ENCODE peak calls at places on chromosomes 2 and 18, in eight cellular contexts. N is keratinocyte, G is fibroblast of lung, J is B cell, Q is AG10803, O is cardiac muscle cell, W is heart left ventricle, M is cardiac fibroblast. P is an unnamed sample.

GRCh38 chr2:64840419-64840818 is 148.8 kb upstream of the SLC1A4 start:
- DNase-seq in G (peak; percentile 17), J (no peak), N (no peak), W (no peak), Q (peak; percentile 83), O (no peak), M (peak; percentile 24), P (no peak)

GRCh38 chr18:7946724-7947377 is 379.7 kb downstream of the PTPRM start:
- DNase-seq in G (peak; percentile 79), W (no peak), N (no peak), O (peak; percentile 42), J (no peak), Q (peak; percentile 80), M (peak; percentile 90), P (no peak)

GRCh38 chr2:72139871-72140620 is 7.6 kb downstream of the CYP26B1 start:
- DNase-seq in Q (no peak), O (no peak), J (no peak), W (peak; percentile 39), N (no peak), M (no peak), G (no peak), P (no peak)

GRCh38 chr2:55109219-55109891 is 59.1 kb upstream of the RTN4 start:
- DNase-seq in M (peak; percentile 77), Q (peak; percentile 49), G (peak; percentile 72), N (no peak), W (no peak), O (no peak), J (no peak), P (no peak)

GRCh38 chr2:58045580-58046334 is 849 bp upstream of the VRK2 start:
- DNase-seq in N (no peak), Q (no peak), W (peak; percentile 55), M (no peak), O (no peak), G (no peak), J (no peak), P (no peak)

GRCh38 chr2:116582850-116583249 is 1231.6 kb upstream of the DDX18 start:
- DNase-seq in W (no peak), N (no peak), J (no peak), M (no peak), O (no peak), G (no peak), Q (no peak), P (no peak)

GRCh38 chr2:171595896-171596295 is 73.6 kb downstream of the CYBRD1 start:
- DNase-seq in J (no peak), O (no peak), Q (peak; percentile 89), N (no peak), G (peak; percentile 92), W (no peak), M (peak; percentile 96), P (no peak)

GRCh38 chr2:70248810-70249438 is 496 bp upstream of the TIA1 start:
- DNase-seq in N (peak; percentile 35), M (peak; percentile 94), J (peak; percentile 46), G (peak; percentile 14), O (peak; percentile 83), Q (no peak), W (no peak), P (no peak)

GRCh38 chr2:179422037-179422643 is 157.5 kb upstream of the SESTD1 start:
- DNase-seq in O (peak; percentile 82), G (peak; percentile 56), M (peak; percentile 84), N (peak; percentile 7), J (no peak), W (peak; percentile 61), Q (peak; percentile 72), P (peak; percentile 24)

GRCh38 chr2:164522561-164522981 is 98.7 kb downstream of the GRB14 start:
- DNase-seq in G (peak; percentile 37), M (no peak), O (no peak), W (no peak), N (no peak), Q (peak; percentile 10), J (no peak), P (no peak)

GRCh38 chr2:43083710-43084698 is 142.4 kb downstream of the ZFP36L2 start:
- DNase-seq in N (peak; percentile 88), G (peak; percentile 69), M (peak; percentile 71), W (peak; percentile 72), J (no peak), O (peak; percentile 50), Q (peak; percentile 86), P (no peak)

GRCh38 chr2:30786923-30787685 is 20.1 kb downstream of the CAPN13 start:
- DNase-seq in O (no peak), J (no peak), G (no peak), N (no peak), W (no peak), Q (no peak), M (no peak), P (no peak)

GRCh38 chr2:98822301-98823164 is 91.6 kb upstream of the MGAT4A start:
- DNase-seq in W (peak; percentile 87), M (peak; percentile 18), G (no peak), O (peak; percentile 60), N (no peak), Q (no peak), J (peak; percentile 82), P (no peak)

GRCh38 chr2:191190439-191190838 is 39.6 kb upstream of the STAT4 start:
- DNase-seq in G (no peak), N (no peak), O (no peak), M (no peak), Q (no peak), J (no peak), W (no peak), P (no peak)

GRCh38 chr18:14074187-14074586 is 58.0 kb downstream of the ZNF519 start:
- DNase-seq in O (no peak), N (no peak), W (no peak), G (no peak), Q (no peak), J (no peak), M (no peak), P (no peak)
- TF ChIP-seq CTCF in O (no peak), N (peak; percentile 5), W (no peak), G (no peak), Q (peak; percentile 24), J (no peak), M (no peak), P (no peak)

GRCh38 chr2:161946489-161947107 is 127.4 kb downstream of the DPP4 start:
- DNase-seq in G (peak; percentile 15), O (peak; percentile 40), W (no peak), Q (peak; percentile 29), M (peak; percentile 66), N (no peak), J (no peak), P (no peak)
- TF ChIP-seq CTCF in G (peak; percentile 38), O (peak; percentile 49), W (peak; percentile 44), Q (peak; percentile 63), M (peak; percentile 50), N (no peak), J (peak; percentile 40), P (peak; percentile 47)

GRCh38 chr18:1499265-1499664 is 594.6 kb downstream of the ADCYAP1 start:
- DNase-seq in G (no peak), N (no peak), J (no peak), M (peak; percentile 4), W (no peak), O (no peak), Q (no peak), P (no peak)
- TF ChIP-seq CTCF in G (no peak), N (no peak), J (no peak), M (no peak), W (no peak), O (peak; percentile 14), Q (no peak), P (no peak)

GRCh38 chr2:82339805-82340204 is 2035.3 kb upstream of the LRRTM1 start:
- DNase-seq in J (no peak), Q (no peak), W (no peak), M (no peak), N (no peak), G (no peak), O (no peak), P (no peak)

GRCh38 chr2:82342351-82342750 is 2037.8 kb upstream of the LRRTM1 start:
- DNase-seq in M (no peak), W (no peak), O (no peak), N (no peak), J (no peak), Q (no peak), G (no peak), P (no peak)

GRCh38 chr2:82345910-82346309 is 2041.4 kb upstream of the LRRTM1 start:
- DNase-seq in O (no peak), Q (no peak), N (no peak), G (no peak), J (no peak), M (no peak), W (no peak), P (no peak)

GRCh38 chr2:82340578-82341053 is 2036.1 kb upstream of the LRRTM1 start:
- DNase-seq in W (no peak), O (peak; percentile 7), J (no peak), G (no peak), N (no peak), M (no peak), Q (no peak), P (no peak)

GRCh38 chr2:82344670-82345069 is 2040.1 kb upstream of the LRRTM1 start:
- DNase-seq in W (no peak), M (peak; percentile 2), O (peak; percentile 44), N (no peak), J (no peak), G (no peak), Q (no peak), P (no peak)
- TF ChIP-seq CTCF in W (no peak), M (no peak), O (peak; percentile 26), N (no peak), J (no peak), G (no peak), Q (no peak), P (no peak)